ENCODE peak calls at places on chromosomes 4 and X, in seven cellular contexts. G, X, R, A, J, M and S are unnamed samples.

GRCh38 chr4:116925900-116926457 is 159.4 kb downstream of the TRAM1L1 start:
- DNase-seq in G (no peak), X (no peak), R (peak; percentile 39), A (no peak), J (no peak), M (peak; percentile 50), S (no peak)

GRCh38 chr4:80710748-80711451 is 319.6 kb upstream of the BMP3 start:
- DNase-seq in G (no peak), X (no peak), R (no peak), A (no peak), J (no peak), M (no peak), S (no peak)

GRCh38 chr4:124631760-124632159 is 80.8 kb downstream of the ANKRD50 start:
- DNase-seq in G (no peak), X (peak; percentile 8), R (peak; percentile 57), A (no peak), J (no peak), M (no peak), S (no peak)

GRCh38 chr4:40662962-40663604 is 33.4 kb upstream of the RBM47 start:
- DNase-seq in G (no peak), X (no peak), R (no peak), A (no peak), J (peak; percentile 68), M (no peak), S (no peak)

GRCh38 chr4:169115144-169115896 is 105.3 kb upstream of the CBR4 start:
- DNase-seq in G (no peak), X (peak; percentile 16), R (no peak), A (no peak), J (no peak), M (no peak), S (no peak)

GRCh38 chr4:96356591-96357360 is 516.9 kb downstream of the PDHA2 start:
- DNase-seq in G (no peak), X (no peak), R (no peak), A (no peak), J (no peak), M (no peak), S (no peak)

GRCh38 chr4:172858731-172859230 is 309.8 kb upstream of the GALNT7 start:
- DNase-seq in G (no peak), X (no peak), R (no peak), A (no peak), J (no peak), M (no peak), S (no peak)

GRCh38 chrX:64204701-64205440 is 637 bp downstream of the AMER1 start:
- DNase-seq in G (no peak), X (no peak), R (peak; percentile 31), A (peak; percentile 12), J (peak; percentile 0), M (peak; percentile 71), S (peak; percentile 69)

GRCh38 chr4:27084685-27085356 is 224.2 kb downstream of the STIM2 start:
- DNase-seq in G (no peak), X (peak; percentile 13), R (peak; percentile 53), A (no peak), J (no peak), M (no peak), S (no peak)

GRCh38 chr4:113837397-113837796 is 75.9 kb upstream of the CAMK2D start:
- DNase-seq in G (no peak), X (no peak), R (no peak), A (no peak), J (no peak), M (no peak), S (no peak)

GRCh38 chr4:153345011-153345981 is 808 bp downstream of the MND1 start:
- DNase-seq in G (no peak), X (peak; percentile 14), R (no peak), A (no peak), J (peak; percentile 64), M (peak; percentile 66), S (peak; percentile 63)

GRCh38 chr4:74886490-74886889 is 46.4 kb upstream of the PARM1 start:
- DNase-seq in G (no peak), X (no peak), R (no peak), A (no peak), J (no peak), M (no peak), S (no peak)

GRCh38 chrX:114959729-114960128 is 57.7 kb downstream of the IL13RA2 start:
- DNase-seq in G (no peak), X (no peak), R (no peak), A (no peak), J (no peak), M (no peak), S (no peak)

GRCh38 chr4:45638641-45639040 is 485.2 kb downstream of the GABRG1 start:
- DNase-seq in G (no peak), X (no peak), R (no peak), A (no peak), J (no peak), M (no peak), S (no peak)

GRCh38 chr4:155704841-155705404 is 38.3 kb downstream of the GUCY1A1 start:
- DNase-seq in G (no peak), X (no peak), R (no peak), A (no peak), J (no peak), M (no peak), S (no peak)

GRCh38 chrX:41720125-41720780 is 3.7 kb upstream of the GPR82 start:
- DNase-seq in G (no peak), X (peak; percentile 22), R (peak; percentile 28), A (no peak), J (no peak), M (no peak), S (no peak)

GRCh38 chr4:128955751-128956150 is 137.6 kb downstream of the SCLT1 start:
- DNase-seq in G (no peak), X (no peak), R (no peak), A (no peak), J (no peak), M (no peak), S (no peak)

GRCh38 chrX:136496768-136497555 is 430 bp upstream of the HTATSF1 start:
- DNase-seq in G (peak; percentile 41), X (peak; percentile 88), R (peak; percentile 75), A (peak; percentile 65), J (peak; percentile 41), M (peak; percentile 93), S (peak; percentile 88)

GRCh38 chr4:26175016-26175786 is 145.6 kb upstream of the RBPJ start:
- DNase-seq in G (no peak), X (no peak), R (no peak), A (no peak), J (no peak), M (no peak), S (no peak)

GRCh38 chr4:3079694-3080123 is 5.2 kb downstream of the HTT start:
- DNase-seq in G (no peak), X (no peak), R (no peak), A (no peak), J (no peak), M (no peak), S (no peak)
- H3K4me3 ChIP-seq in G (no peak overlapping the region), X (no peak overlapping the region), R (no peak overlapping the region), A (no peak overlapping the region), J (no peak overlapping the region), M (no peak overlapping the region), S (no peak overlapping the region)

DNA sequence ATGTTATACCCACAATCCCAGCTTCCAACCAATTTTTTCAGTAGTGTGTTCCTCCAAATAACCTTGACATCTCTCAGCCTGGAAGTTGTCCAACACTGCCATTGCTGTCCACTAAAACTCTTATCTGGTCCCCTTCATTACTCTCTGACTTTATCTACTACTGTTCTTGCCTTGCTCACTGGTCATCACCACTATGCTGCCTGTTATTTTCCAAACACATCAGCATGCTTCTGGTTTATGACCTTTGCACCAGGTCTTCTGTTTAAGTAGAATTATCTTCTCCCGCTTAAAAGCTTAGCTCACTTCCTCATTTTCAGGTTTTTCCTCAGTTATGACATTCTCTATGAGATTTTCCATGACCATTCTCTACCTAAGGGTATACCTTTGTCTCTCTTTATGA is 5.5 kb downstream of the ELMOD2 start:
- DNase-seq in G (no peak), X (no peak), R (no peak), A (no peak), J (peak; percentile 83), M (no peak), S (no peak)
- TF ChIP-seq EP300 in G (no peak), X (no peak), R (no peak), A (no peak), J (no peak), M (no peak), S (no peak)

GRCh38 chr4:107153228-107153627 is 117.1 kb upstream of the DKK2 start:
- DNase-seq in G (peak; percentile 36), X (peak; percentile 29), R (no peak), A (no peak), J (peak; percentile 11), M (no peak), S (no peak)
- H3K4me3 ChIP-seq in G (no peak overlapping the region), X (no peak overlapping the region), R (no peak overlapping the region), A (no peak overlapping the region), J (no peak overlapping the region), M (no peak overlapping the region), S (no peak overlapping the region)

GRCh38 chrX:5644786-5645185 is 583.9 kb downstream of the NLGN4X start:
- DNase-seq in G (no peak), X (no peak), R (no peak), A (no peak), J (no peak), M (no peak), S (no peak)
- TF ChIP-seq EP300 in G (no peak), X (no peak), R (no peak), A (no peak), J (no peak), M (no peak), S (no peak)

DNA sequence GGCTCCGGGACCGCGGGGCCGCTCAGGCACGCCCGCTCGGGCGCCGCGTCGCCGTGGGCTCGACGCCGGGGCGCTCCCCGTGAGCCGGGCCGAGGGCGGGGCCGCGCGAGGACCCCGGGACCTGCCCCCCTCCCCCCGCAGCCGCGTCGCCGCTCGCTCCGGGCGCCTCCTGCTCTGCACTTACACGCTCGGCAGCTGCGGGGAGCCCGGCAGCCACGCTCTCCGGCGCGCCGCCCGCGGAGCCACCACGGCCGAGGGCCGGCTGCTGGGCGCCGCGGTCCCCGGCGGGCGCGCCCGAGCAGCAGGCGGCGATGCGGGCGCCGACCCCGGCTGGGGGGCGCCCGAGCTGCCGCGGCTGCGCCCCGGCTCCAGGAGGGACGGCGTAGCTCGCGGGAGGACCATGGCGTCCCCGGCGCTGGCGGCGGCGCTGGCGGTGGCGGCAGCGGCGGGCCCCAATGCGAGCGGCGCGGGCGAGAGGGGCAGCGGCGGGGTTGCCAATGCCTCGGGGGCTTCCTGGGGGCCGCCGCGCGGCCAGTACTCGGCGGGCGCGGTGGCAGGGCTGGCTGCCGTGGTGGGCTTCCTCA is at the start of gene ADRA2C:
- DNase-seq in G (no peak), X (no peak), R (no peak), A (no peak), J (peak; percentile 20), M (no peak), S (no peak)
- H3K4me3 ChIP-seq in G (peak within 1 kb of the TSS; percentile 38), X (peak within 1 kb of the TSS; percentile 32), R (peak within 1 kb of the TSS; percentile 38), A (peak within 1 kb of the TSS; percentile 45), J (peak within 1 kb of the TSS; percentile 72), M (peak within 1 kb of the TSS; percentile 29), S (peak within 1 kb of the TSS; percentile 44)